ENCODE peak calls at places on chromosomes 11 and 22, in seven cellular contexts. I is WTC11; R is MG63; Z is hippocampal formation; V is stimulated activated CD4-positive, alpha-beta T cell treated with anti-CD3 and anti-CD28 coated beads, Interleukin-1b, Interleukin-23, amount 100 ng/mL, for 24 hours; J is LHCN-M2; H is ureter. Q is an unnamed sample.

GRCh38 chr11:115193931-115194797 is 310.1 kb downstream of the CADM1 start:
- DNase-seq in Z (no peak), J (no peak), H (no peak), V (no peak), I (no peak), R (no peak), Q (no peak)

GRCh38 chr11:69060806-69061712 is 12.3 kb downstream of the TPCN2 start:
- DNase-seq in Z (no peak), R (no peak), J (no peak), V (no peak), H (no peak), I (no peak), Q (no peak)

GRCh38 chr11:113256431-113257227 is 57.8 kb upstream of the TTC12 start:
- DNase-seq in I (no peak), H (no peak), R (no peak), Z (no peak), J (no peak), V (no peak), Q (no peak)

GRCh38 chr11:12164061-12165014 is 53.9 kb downstream of the MICAL2 start:
- DNase-seq in Z (no peak), V (no peak), I (no peak), J (peak; percentile 89), H (peak; percentile 42), R (no peak), Q (no peak)

GRCh38 chr11:45150301-45150700 is 3.9 kb downstream of the PRDM11 start:
- DNase-seq in J (no peak), V (no peak), I (no peak), R (no peak), H (no peak), Z (no peak), Q (no peak)

GRCh38 chr22:41343300-41343699 is 38.4 kb upstream of the TEF start:
- DNase-seq in I (no peak), V (no peak), Z (no peak), R (no peak), H (no peak), J (no peak), Q (no peak)

GRCh38 chr22:36729321-36729720 is 25.8 kb upstream of the CACNG2 start:
- DNase-seq in J (no peak), V (no peak), I (no peak), R (no peak), Z (no peak), H (no peak), Q (no peak)

GRCh38 chr22:49996532-49997220 is 15.9 kb downstream of the IL17REL start:
- DNase-seq in I (no peak), H (no peak), J (no peak), R (no peak), V (no peak), Z (no peak), Q (no peak)

GRCh38 chr11:124101722-124102121 is 13.5 kb upstream of the VWA5A start:
- DNase-seq in V (no peak), J (no peak), I (no peak), R (no peak), H (no peak), Z (no peak), Q (no peak)

GRCh38 chr11:1917523-1918435 is 1.7 kb upstream of the TNNT3 start:
- DNase-seq in R (peak; percentile 42), V (no peak), H (no peak), J (peak; percentile 31), I (peak; percentile 49), Z (no peak), Q (no peak)

GRCh38 chr11:72786305-72787261 is 7.3 kb downstream of the STARD10 start:
- DNase-seq in V (no peak), H (no peak), Z (no peak), R (no peak), J (no peak), I (no peak), Q (no peak)

GRCh38 chr11:126113515-126113957 is 50.9 kb upstream of the CDON start:
- DNase-seq in R (peak; percentile 99), H (peak; percentile 93), V (no peak), J (peak; percentile 99), Z (no peak), I (no peak), Q (no peak)

GRCh38 chr22:35589071-35589735 is 27.9 kb downstream of the MB start:
- DNase-seq in I (no peak), R (peak; percentile 97), V (no peak), Z (no peak), J (peak; percentile 65), H (peak; percentile 61), Q (no peak)

GRCh38 chr11:112658521-112658920 is 302.7 kb upstream of the NCAM1 start:
- DNase-seq in R (no peak), Z (no peak), V (no peak), J (no peak), H (no peak), I (no peak), Q (no peak)

GRCh38 chr11:110376711-110377324 is 52.9 kb upstream of the FDX1 start:
- DNase-seq in I (peak; percentile 22), R (peak; percentile 64), H (peak; percentile 67), Z (peak; percentile 26), J (peak; percentile 96), V (no peak), Q (peak; percentile 41)

GRCh38 chr11:10329935-10330334 is 25.1 kb downstream of the ADM start:
- DNase-seq in I (no peak), H (no peak), V (no peak), Z (no peak), R (peak; percentile 86), J (peak; percentile 93), Q (no peak)

GRCh38 chr11:70503201-70503877 is 105.0 kb downstream of the CTTN start:
- DNase-seq in Z (no peak), R (no peak), J (no peak), V (no peak), I (no peak), H (no peak), Q (no peak)

GRCh38 chr22:43720718-43721117 is 91.4 kb downstream of the EFCAB6 start:
- DNase-seq in H (no peak), I (no peak), Z (no peak), R (no peak), J (no peak), V (no peak), Q (no peak)

GRCh38 chr11:95908826-95909225 is 15.1 kb downstream of the MTMR2 start:
- DNase-seq in V (no peak), J (peak; percentile 43), Z (no peak), I (no peak), H (no peak), R (no peak), Q (no peak)

GRCh38 chr11:61659413-61660196 is 20.6 kb upstream of the DAGLA start:
- DNase-seq in Z (no peak), H (no peak), J (no peak), I (no peak), V (no peak), R (no peak), Q (no peak)

GRCh38 chr22:48425091-48425506 is 1402.6 kb downstream of the BRD1 start:
- DNase-seq in H (no peak), V (no peak), Z (no peak), I (no peak), R (no peak), J (no peak), Q (no peak)

GRCh38 chr11:69956669-69957190 is 121.4 kb upstream of the ANO1 start:
- DNase-seq in I (no peak), R (no peak), J (no peak), Z (no peak), V (no peak), H (no peak), Q (no peak)

GRCh38 chr22:39960791-39961746 is 872 bp downstream of the TMA7B start:
- DNase-seq in R (peak; percentile 34), J (peak; percentile 34), Z (no peak), I (no peak), V (peak; percentile 66), H (no peak), Q (no peak)

GRCh38 chr11:94241896-94242295 is 62.5 kb upstream of the IZUMO1R start:
- DNase-seq in Z (no peak), J (no peak), I (no peak), R (no peak), V (no peak), H (no peak), Q (no peak)

GRCh38 chr11:134024420-134025085 is 44.3 kb upstream of the JAM3 start:
- DNase-seq in I (no peak), Z (no peak), H (no peak), R (peak; percentile 88), J (peak; percentile 66), V (peak; percentile 35), Q (no peak)

GRCh38 chr11:24132471-24132870 is 364.4 kb upstream of the LUZP2 start:
- DNase-seq in Z (no peak), H (no peak), I (no peak), R (no peak), J (no peak), V (no peak), Q (no peak)

GRCh38 chr11:33633251-33634003 is 67.2 kb downstream of the C11orf91 start:
- DNase-seq in V (no peak), J (peak; percentile 41), Z (no peak), I (no peak), R (peak; percentile 26), H (no peak), Q (no peak)

GRCh38 chr11:68658661-68659060 is 25.7 kb upstream of the GAL start:
- DNase-seq in R (no peak), H (no peak), J (peak; percentile 15), I (no peak), Z (no peak), V (no peak), Q (no peak)

GRCh38 chr22:27545071-27545470 is 256.5 kb downstream of the MN1 start:
- DNase-seq in R (no peak), V (no peak), H (no peak), Z (no peak), J (no peak), I (no peak), Q (no peak)

GRCh38 chr22:41780714-41781507 is 19.6 kb upstream of the CCDC134 start:
- DNase-seq in V (peak; percentile 81), R (no peak), I (no peak), Z (no peak), J (no peak), H (peak; percentile 62), Q (no peak)

GRCh38 chr11:693887-694562 is 997 bp downstream of the DEAF1 start:
- DNase-seq in I (no peak), H (peak; percentile 65), J (no peak), V (no peak), R (no peak), Z (no peak), Q (no peak)

GRCh38 chr11:67432655-67433349 is 4.5 kb downstream of the RPS6KB2 start:
- DNase-seq in Z (no peak), H (no peak), J (no peak), R (no peak), I (no peak), V (no peak), Q (no peak)

GRCh38 chr22:32411388-32411787 is 659 bp downstream of the RTCB start:
- DNase-seq in I (no peak), Z (no peak), V (no peak), J (no peak), H (no peak), R (no peak), Q (no peak)

GRCh38 chr22:30969532-30970355 is 679 bp downstream of the TUG1 start:
- DNase-seq in V (peak; percentile 21), I (no peak), R (peak; percentile 47), J (peak; percentile 34), H (peak; percentile 52), Z (no peak), Q (no peak)

GRCh38 chr22:35552186-35552842 is 11.7 kb downstream of the RASD2 start:
- DNase-seq in H (no peak), Z (no peak), J (peak; percentile 65), R (no peak), I (peak; percentile 86), V (peak; percentile 72), Q (no peak)

GRCh38 chr22:39150848-39151215 is 1.6 kb downstream of the CBX7 start:
- DNase-seq in Z (no peak), J (no peak), V (no peak), I (no peak), R (no peak), H (no peak), Q (no peak)

GRCh38 chr22:20741634-20742581 is 32.0 kb upstream of the SERPIND1 start:
- DNase-seq in I (peak; percentile 52), H (no peak), R (no peak), V (no peak), Z (no peak), J (peak; percentile 24), Q (no peak)